ENCODE peak calls at places on chromosomes 11 and 22, in four cellular contexts. S is WERI-Rb-1, O is caudate nucleus, Y is HFFc6. J is an unnamed sample.

GRCh38 chr11:32586576-32587190 is 3.1 kb downstream of the EIF3M start:
- DNase-seq in S (peak), O (no peak), Y (peak), J (peak)

GRCh38 chr11:7494086-7494775 is 8.9 kb downstream of the OLFML1 start:
- DNase-seq in S (no peak), O (no peak), Y (no peak), J (no peak)

GRCh38 chr11:59180907-59181306 is 9.0 kb downstream of the DTX4 start:
- DNase-seq in S (no peak), O (no peak), Y (no peak), J (no peak)

GRCh38 chr11:73521621-73522020 is 76.3 kb downstream of the FAM168A start:
- DNase-seq in S (no peak), O (no peak), Y (peak), J (no peak)

GRCh38 chr22:37665487-37665886 is 7.0 kb downstream of the PDXP start:
- DNase-seq in S (no peak), O (no peak), Y (no peak), J (no peak)

GRCh38 chr11:106828976-106829375 is 189.3 kb downstream of the GUCY1A2 start:
- DNase-seq in S (no peak), O (no peak), Y (no peak), J (no peak)

GRCh38 chr22:32327066-32327465 is 30.6 kb upstream of the RFPL3 start:
- DNase-seq in S (no peak), O (no peak), Y (no peak), J (no peak)

GRCh38 chr11:116062129-116062525 is 557.9 kb upstream of the CADM1 start:
- DNase-seq in S (no peak), O (no peak), Y (no peak), J (no peak)

GRCh38 chr22:42959472-42960145 is 55.3 kb downstream of the PACSIN2 start:
- DNase-seq in S (no peak), O (no peak), Y (peak), J (no peak)

GRCh38 chr11:72015511-72016061 is 16.9 kb downstream of the IL18BP start:
- DNase-seq in S (peak), O (no peak), Y (no peak), J (peak)

GRCh38 chr22:50676661-50677492 is 4.3 kb downstream of the SHANK3 start:
- DNase-seq in S (no peak), O (no peak), Y (no peak), J (no peak)

GRCh38 chr22:27918351-27919221 is 470 bp downstream of the PITPNB start:
- DNase-seq in S (peak), O (peak), Y (peak), J (peak)

GRCh38 chr11:47332791-47333525 is 19.5 kb downstream of the MYBPC3 start:
- DNase-seq in S (no peak), O (no peak), Y (no peak), J (no peak)

GRCh38 chr11:117936973-117937372 is 7.8 kb upstream of the TMPRSS13 start:
- DNase-seq in S (no peak), O (no peak), Y (no peak), J (no peak)

GRCh38 chr11:128210148-128210940 is 377.0 kb downstream of the ETS1 start:
- DNase-seq in S (no peak), O (no peak), Y (peak), J (no peak)